ENCODE peak calls at places on chromosomes 2 and 18, in four cellular contexts. J is K562, X is A549, A is HepG2. M is an unnamed sample.

GRCh38 chr2:27296466-27296865 is 11.8 kb downstream of the UCN start:
- DNase-seq in J (no peak), X (no peak), A (no peak), M (no peak)

GRCh38 chr2:119730598-119731278 is 29.0 kb upstream of the PTPN4 start:
- DNase-seq in X (no peak), J (no peak), A (no peak), M (no peak)

GRCh38 chr2:85750509-85751299 is 3.1 kb upstream of the ATOH8 start:
- DNase-seq in J (peak), A (peak), X (peak), M (peak)

GRCh38 chr2:207394812-207395534 is 134.8 kb upstream of the CREB1 start:
- DNase-seq in X (peak), A (no peak), J (peak), M (peak)

GRCh38 chr2:60891175-60891574 is 9.8 kb downstream of the REL start:
- DNase-seq in J (no peak), X (no peak), A (no peak), M (no peak)

GRCh38 chr2:88811681-88812080 is 120.2 kb downstream of the RPIA start:
- DNase-seq in J (no peak), X (no peak), A (no peak), M (no peak)

GRCh38 chr2:158095912-158096311 is 5.8 kb upstream of the UPP2 start:
- DNase-seq in J (no peak), A (peak), X (no peak), M (no peak)

GRCh38 chr2:173555833-173556232 is 201.2 kb downstream of the CDCA7 start:
- DNase-seq in J (no peak), X (no peak), A (no peak), M (peak)

GRCh38 chr2:119491776-119492525 is 32.3 kb downstream of the SCTR start:
- DNase-seq in X (peak), A (peak), J (no peak), M (peak)

GRCh38 chr2:217231212-217231611 is 371.3 kb upstream of the TNP1 start:
- DNase-seq in X (no peak), J (no peak), A (no peak), M (no peak)

GRCh38 chr2:239276813-239277193 is 124.0 kb downstream of the HDAC4 start:
- DNase-seq in X (no peak), A (no peak), J (no peak), M (no peak)

GRCh38 chr18:13051950-13052349 is 60.8 kb downstream of the CEP192 start:
- DNase-seq in A (no peak), J (no peak), X (no peak), M (peak)

GRCh38 chr18:43031169-43031568 is 84.3 kb downstream of the RIT2 start:
- DNase-seq in X (no peak), A (no peak), J (no peak), M (no peak)

GRCh38 chr2:160609346-160609745 is 115.7 kb upstream of the RBMS1 start:
- DNase-seq in A (no peak), X (no peak), J (no peak), M (no peak)

GRCh38 chr2:60518567-60518966 is 34.9 kb downstream of the BCL11A start:
- DNase-seq in J (no peak), X (no peak), A (no peak), M (no peak)

GRCh38 chr2:203808041-203808750 is 59.4 kb upstream of the CTLA4 start:
- DNase-seq in X (no peak), A (no peak), J (no peak), M (peak)

GRCh38 chr18:23617412-23618009 is 31.2 kb upstream of the NPC1 start:
- DNase-seq in J (no peak), X (no peak), A (no peak), M (no peak)

GRCh38 chr2:46365913-46366674 is 68.9 kb downstream of the EPAS1 start:
- DNase-seq in X (peak), A (no peak), J (no peak), M (no peak)

GRCh38 chr2:60094450-60094929 is 459.0 kb downstream of the BCL11A start:
- DNase-seq in J (no peak), A (peak), X (no peak), M (no peak)

GRCh38 chr2:44934521-44934961 is 7.0 kb upstream of the SIX3 start:
- DNase-seq in A (no peak), X (no peak), J (no peak), M (no peak)

GRCh38 chr2:128280901-128281321 is 37.8 kb downstream of the HS6ST1 start:
- DNase-seq in X (no peak), J (no peak), A (no peak), M (no peak)

GRCh38 chr18:48850891-48851302 is 99.9 kb downstream of the SMAD7 start:
- DNase-seq in A (no peak), J (peak), X (no peak), M (no peak)

GRCh38 chr2:9975328-9975727 is 23.8 kb downstream of the GRHL1 start:
- DNase-seq in J (no peak), X (no peak), A (no peak), M (peak)

GRCh38 chr2:13193075-13193474 is 476.3 kb downstream of the TRIB2 start:
- DNase-seq in X (no peak), A (no peak), J (no peak), M (no peak)

GRCh38 chr2:1731512-1731962 is 12.8 kb downstream of the PXDN start:
- DNase-seq in X (no peak), A (no peak), J (no peak), M (no peak)

GRCh38 chr2:159204381-159204780 is 82.1 kb downstream of the WDSUB1 start:
- DNase-seq in J (no peak), A (no peak), X (no peak), M (no peak)

GRCh38 chr2:26786207-26787023 is 559 bp downstream of the CENPA start:
- DNase-seq in X (peak), J (no peak), A (no peak), M (peak)

GRCh38 chr2:69185807-69186206 is 172.8 kb downstream of the ANTXR1 start:
- DNase-seq in X (no peak), A (no peak), J (no peak), M (no peak)
- TF ChIP-seq MYC in X (no peak), A (no peak), J (no peak), M (no peak)

DNA sequence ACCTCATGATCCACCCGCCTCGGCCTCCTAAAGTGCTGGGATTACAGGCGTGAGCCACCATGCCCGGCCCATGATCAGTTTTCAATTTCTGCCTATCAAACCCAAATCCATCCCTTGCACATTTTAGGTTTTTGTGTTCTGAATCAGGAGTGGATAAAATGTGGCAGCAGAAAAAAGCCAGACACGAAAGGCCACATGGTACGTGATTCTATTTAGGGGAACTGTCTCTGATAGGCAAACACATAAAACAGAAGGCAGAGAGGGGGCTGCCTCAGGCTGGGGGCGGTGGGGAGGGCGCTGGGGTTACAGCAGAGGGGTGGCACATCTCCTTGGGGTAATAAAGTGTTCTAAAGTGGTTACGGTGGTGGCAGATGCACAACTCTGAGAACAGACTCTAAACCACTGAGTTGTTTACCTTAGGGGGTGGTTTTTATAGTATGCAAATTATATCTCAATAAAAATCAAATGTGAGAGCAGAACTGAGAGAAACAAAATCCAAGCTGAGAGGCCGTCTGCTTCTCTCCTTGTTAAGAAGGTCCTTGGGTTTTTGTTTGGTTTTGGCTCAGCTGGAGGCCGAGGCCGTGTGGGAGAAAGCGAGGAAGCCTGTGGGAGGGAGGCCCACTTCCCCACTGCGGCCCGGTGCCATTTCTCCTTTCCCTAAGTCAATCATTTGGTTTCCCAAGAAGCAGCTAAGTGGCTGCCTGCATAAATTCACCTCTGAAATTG is 78.0 kb downstream of the SOWAHC start:
- DNase-seq in A (no peak), J (no peak), X (no peak), M (no peak)
- TF ChIP-seq JUN in A (no peak), J (no peak), X (no peak), M (no peak)

GRCh38 chr2:62364786-62365185 is 141.2 kb downstream of the TMEM17 start:
- DNase-seq in J (no peak), X (no peak), A (no peak), M (no peak)
- TF ChIP-seq MYC in J (no peak), X (no peak), A (no peak), M (no peak)

GRCh38 chr2:176902454-176902853 is 310.1 kb upstream of the HNRNPA3 start:
- DNase-seq in J (no peak), A (no peak), X (no peak), M (no peak)
- TF ChIP-seq JUN in J (no peak), A (no peak), X (no peak), M (no peak)

GRCh38 chr18:79465392-79465991 is 69.8 kb downstream of the NFATC1 start:
- DNase-seq in J (no peak), X (no peak), A (no peak), M (peak)
- TF ChIP-seq MYC in J (no peak), X (no peak), A (no peak), M (no peak)

GRCh38 chr18:9421096-9421495 is 54.2 kb upstream of the RALBP1 start:
- DNase-seq in J (no peak), A (no peak), X (no peak), M (no peak)

GRCh38 chr18:9419956-9420631 is 55.2 kb upstream of the RALBP1 start:
- DNase-seq in X (no peak), J (peak), A (no peak), M (no peak)

GRCh38 chr18:9421788-9422329 is 53.5 kb upstream of the RALBP1 start:
- DNase-seq in J (peak), X (no peak), A (no peak), M (no peak)

GRCh38 chr18:9417081-9417841 is 58.1 kb upstream of the RALBP1 start:
- DNase-seq in A (no peak), X (no peak), J (no peak), M (peak)

DNA sequence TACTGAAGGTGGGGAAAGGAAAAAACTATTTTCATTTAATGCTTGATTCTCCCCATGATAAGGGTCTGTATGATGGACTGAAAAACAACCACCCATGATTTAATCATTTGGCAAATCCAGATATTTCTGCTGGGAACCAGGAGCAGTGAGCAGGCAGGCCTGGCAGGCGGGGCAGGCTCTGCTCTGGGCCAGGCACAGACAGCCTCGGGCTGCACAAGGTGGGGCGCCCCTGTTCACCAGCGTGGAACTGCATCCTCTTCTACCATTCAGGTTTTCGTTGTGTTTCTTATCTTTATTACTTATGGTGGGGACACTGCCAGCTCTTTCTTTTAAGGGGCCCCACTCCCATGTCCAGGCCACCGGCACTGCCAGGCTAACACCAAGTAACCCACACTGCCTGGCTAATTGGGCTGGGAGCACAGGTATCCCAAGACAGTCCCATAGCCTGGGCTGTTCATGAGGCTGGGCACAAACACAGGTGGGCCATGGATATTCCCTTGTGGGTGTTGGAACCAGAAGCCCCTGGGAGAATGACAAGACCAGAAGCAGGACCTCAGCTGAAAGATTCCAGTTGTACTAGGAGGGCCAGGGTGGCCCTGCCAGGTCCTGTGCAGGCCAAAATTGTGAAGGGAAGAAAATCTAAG is 57.1 kb upstream of the RALBP1 start:
- DNase-seq in A (no peak), X (no peak), J (no peak), M (no peak)
- TF ChIP-seq JUN in A (no peak), X (no peak), J (no peak), M (no peak)

GRCh38 chr18:25832008-25832604 is 258.3 kb downstream of the SS18 start:
- DNase-seq in A (peak), X (peak), J (peak), M (peak)
- TF ChIP-seq MYC in A (no peak), X (no peak), J (no peak), M (no peak)

M was measured in endothelial cell of umbilical vein.